ENCODE peak calls at places on chromosomes 3 and 15, in eight cellular contexts. U is upper lobe of right lung, V is GM12865, D is lower leg skin, L is mammary epithelial cell, C is endodermal cell, S is astrocyte of the spinal cord, B is HepG2. J is an unnamed sample.

GRCh38 chr3:157135671-157136396 is 24.1 kb downstream of the CCNL1 start:
- DNase-seq in U (no peak), V (no peak), D (no peak), L (no peak), C (no peak), S (peak; percentile 83), B (peak; percentile 64), J (peak; percentile 73)

GRCh38 chr15:60932051-60932915 is 296.8 kb downstream of the RORA start:
- DNase-seq in U (peak; percentile 64), V (peak; percentile 54), D (peak; percentile 92), L (peak; percentile 93), C (peak; percentile 69), S (peak; percentile 62), B (no peak), J (peak; percentile 61)

GRCh38 chr3:128995737-128996136 is 1.9 kb upstream of the CFAP92 start:
- DNase-seq in U (no peak), V (no peak), D (no peak), L (no peak), C (no peak), S (no peak), B (no peak), J (no peak)

GRCh38 chr15:87362531-87362930 is 894.0 kb downstream of the NTRK3 start:
- DNase-seq in U (no peak), V (no peak), D (no peak), L (peak; percentile 31), C (no peak), S (no peak), B (no peak), J (no peak)

GRCh38 chr3:46466273-46466672 is 1.6 kb upstream of the LTF start:
- DNase-seq in U (no peak), V (no peak), D (peak; percentile 68), L (no peak), C (peak; percentile 12), S (no peak), B (no peak), J (no peak)

GRCh38 chr15:40330368-40330836 is 6.9 kb downstream of the INAFM2 start:
- DNase-seq in U (peak; percentile 89), V (no peak), D (no peak), L (peak; percentile 44), C (no peak), S (no peak), B (no peak), J (peak; percentile 83)

GRCh38 chr3:72582211-72582878 is 265.9 kb downstream of the SHQ1 start:
- DNase-seq in U (no peak), V (peak; percentile 89), D (no peak), L (no peak), C (no peak), S (no peak), B (peak; percentile 79), J (no peak)

GRCh38 chr15:69718916-69719315 is 266.3 kb downstream of the RPLP1 start:
- DNase-seq in U (peak; percentile 66), V (no peak), D (no peak), L (no peak), C (no peak), S (no peak), B (no peak), J (no peak)

GRCh38 chr3:146449584-146449983 is 19.8 kb downstream of the PLSCR2 start:
- DNase-seq in U (no peak), V (no peak), D (no peak), L (no peak), C (no peak), S (no peak), B (no peak), J (no peak)

GRCh38 chr3:134904333-134904771 is 109.3 kb downstream of the EPHB1 start:
- DNase-seq in U (no peak), V (peak; percentile 86), D (peak; percentile 48), L (no peak), C (no peak), S (no peak), B (no peak), J (no peak)

GRCh38 chr15:31276596-31277298 is 49.9 kb upstream of the KLF13 start:
- DNase-seq in U (no peak), V (no peak), D (peak; percentile 64), L (no peak), C (no peak), S (no peak), B (no peak), J (no peak)

GRCh38 chr15:75809986-75810750 is 33.1 kb upstream of the UBE2Q2 start:
- DNase-seq in U (no peak), V (peak; percentile 38), D (no peak), L (peak; percentile 60), C (peak; percentile 85), S (peak; percentile 23), B (peak; percentile 44), J (peak; percentile 56)

GRCh38 chr15:47756872-47757271 is 39.6 kb downstream of the SEMA6D start:
- DNase-seq in U (no peak), V (no peak), D (no peak), L (peak; percentile 76), C (no peak), S (peak; percentile 79), B (no peak), J (peak; percentile 74)

GRCh38 chr3:111910806-111911205 is 51.7 kb downstream of the PHLDB2 start:
- DNase-seq in U (no peak), V (no peak), D (no peak), L (no peak), C (no peak), S (peak; percentile 69), B (no peak), J (peak; percentile 92)

GRCh38 chr15:63264685-63265302 is 12.6 kb upstream of the APH1B start:
- DNase-seq in U (no peak), V (no peak), D (no peak), L (no peak), C (no peak), S (no peak), B (peak; percentile 64), J (peak; percentile 73)

GRCh38 chr15:98650871-98651481 is 2.6 kb downstream of the IGF1R start:
- DNase-seq in U (no peak), V (peak; percentile 8), D (no peak), L (peak; percentile 51), C (peak; percentile 59), S (peak; percentile 49), B (no peak), J (peak; percentile 43)

DNA sequence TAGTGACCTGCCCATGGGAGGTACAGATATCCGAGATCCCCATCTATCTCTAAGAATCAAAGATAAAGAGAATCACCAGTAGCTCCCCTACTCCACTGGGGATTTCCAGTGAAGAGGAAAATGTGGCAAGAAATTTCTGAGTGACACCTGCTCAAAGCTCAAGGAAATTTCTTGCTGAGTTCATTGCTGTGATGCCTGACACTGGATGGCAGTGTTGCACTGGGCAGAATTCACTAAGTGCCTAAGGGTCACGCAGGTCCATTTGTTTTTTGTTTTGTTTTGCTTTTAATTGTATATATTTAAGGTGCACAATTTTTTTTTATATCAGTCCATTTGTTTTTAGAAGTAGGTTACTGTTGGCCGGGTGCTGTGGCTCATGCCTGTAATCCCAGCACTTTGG is 109.5 kb upstream of the KCNAB1 start:
- DNase-seq in U (no peak), V (peak; percentile 45), D (no peak), L (no peak), C (peak; percentile 74), S (no peak), B (peak; percentile 13), J (peak; percentile 13)
- TF ChIP-seq CTCF in U (peak; percentile 14), V (peak; percentile 45), D (no peak), L (peak; percentile 74), C (peak; percentile 85), S (no peak), B (peak; percentile 64), J (peak; percentile 31)

GRCh38 chr3:132136334-132136716 is 101.5 kb upstream of the CPNE4 start:
- DNase-seq in U (no peak), V (no peak), D (no peak), L (no peak), C (no peak), S (no peak), B (no peak), J (no peak)
- H3K4me3 ChIP-seq in U (no peak overlapping the region), V (no peak overlapping the region), D (no peak overlapping the region), L (no peak overlapping the region), C (no peak overlapping the region), S (no peak overlapping the region), B (no peak overlapping the region), J (no peak overlapping the region)

DNA sequence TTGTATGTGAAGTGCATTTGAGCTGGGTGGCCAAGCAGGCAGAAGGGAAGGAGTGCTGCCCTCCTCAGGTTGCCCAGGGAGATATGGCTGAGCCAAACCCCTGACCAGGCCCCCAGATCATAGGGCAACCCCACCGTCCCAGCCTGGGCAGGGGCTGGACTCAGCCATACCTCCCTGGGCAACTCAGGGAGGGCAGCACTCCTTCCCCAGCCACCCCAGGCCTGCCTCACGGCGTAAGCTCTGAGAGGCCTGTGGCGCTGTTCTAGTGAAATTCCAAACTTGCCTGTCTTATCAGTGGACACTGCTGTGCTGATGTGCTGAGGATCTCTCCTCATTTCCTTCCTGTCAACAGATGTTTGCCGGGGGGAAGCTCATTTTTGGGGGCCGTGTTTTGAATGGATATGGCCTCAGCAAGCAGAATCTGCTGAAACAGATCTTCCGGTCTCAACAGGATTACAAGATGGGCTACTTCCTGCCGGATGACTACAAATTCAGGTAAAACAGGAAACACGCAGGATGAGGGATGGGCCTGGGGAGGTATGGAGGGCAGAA is 57.6 kb upstream of the FGD5 start:
- DNase-seq in U (no peak), V (no peak), D (no peak), L (no peak), C (peak; percentile 64), S (no peak), B (no peak), J (no peak)
- TF ChIP-seq CTCF in U (no peak), V (no peak), D (no peak), L (no peak), C (peak; percentile 50), S (no peak), B (no peak), J (no peak)

GRCh38 chr3:62149962-62150361 is 223.4 kb downstream of the FEZF2 start:
- DNase-seq in U (no peak), V (no peak), D (no peak), L (peak; percentile 72), C (no peak), S (peak; percentile 61), B (no peak), J (peak; percentile 48)
- H3K4me3 ChIP-seq in U (no peak overlapping the region), V (no peak overlapping the region), D (no peak overlapping the region), L (no peak overlapping the region), C (no peak overlapping the region), S (no peak overlapping the region), B (no peak overlapping the region), J (no peak overlapping the region)

DNA sequence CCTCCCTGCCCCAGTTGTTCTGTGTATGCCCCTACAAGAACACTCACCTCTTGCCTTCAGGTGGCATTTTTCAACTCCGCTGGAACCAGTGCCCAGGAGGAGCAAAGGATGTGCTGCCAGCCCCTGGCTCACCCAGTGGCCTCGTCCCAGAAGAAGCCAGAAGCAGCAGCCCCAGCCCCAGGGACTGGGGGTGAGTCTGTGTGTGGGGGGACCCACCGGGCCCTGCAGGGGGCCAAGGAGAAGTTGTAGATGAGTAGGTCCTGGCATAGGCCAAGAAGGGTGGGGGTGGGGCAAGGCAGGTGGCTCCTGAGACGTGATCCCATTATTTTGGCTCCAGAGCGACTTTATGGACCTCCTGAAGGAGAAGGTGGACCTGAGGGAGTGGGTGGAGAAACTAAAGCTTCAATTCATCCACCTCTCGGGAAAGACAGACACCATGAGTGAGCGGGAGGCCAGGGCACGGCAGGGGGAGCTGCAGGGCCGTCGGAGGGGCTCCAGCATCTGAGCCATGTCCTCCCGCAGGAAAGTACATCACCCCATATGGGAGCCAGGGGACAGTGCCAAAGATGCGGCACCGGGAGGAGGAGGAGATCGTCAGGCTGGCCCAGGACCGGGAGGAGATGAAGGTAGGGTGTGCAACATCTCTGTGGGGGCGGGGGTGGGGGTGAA is 29.3 kb downstream of the NGRN start:
- DNase-seq in U (no peak), V (no peak), D (peak; percentile 83), L (no peak), C (peak; percentile 66), S (no peak), B (no peak), J (no peak)
- TF ChIP-seq CTCF in U (no peak), V (no peak), D (no peak), L (no peak), C (peak; percentile 55), S (no peak), B (peak; percentile 50), J (peak; percentile 20)